ENCODE peak calls at places on chromosomes 12 and 14, in five cellular contexts. M is upper lobe of right lung; H is H7; U is stimulated activated CD4-positive, alpha-beta T cell treated with anti-CD3 and anti-CD28 coated beads, Interleukin-15, amount 100 ng/mL, for 1 hour; P is foreskin fibroblast. G is an unnamed sample.

GRCh38 chr12:108394196-108394595 is 55.1 kb upstream of the CMKLR1 start:
- DNase-seq in U (no peak), P (no peak), H (no peak), M (no peak), G (no peak)

GRCh38 chr12:93134893-93135285 is 205.8 kb upstream of the EEA1 start:
- DNase-seq in H (no peak), M (no peak), U (no peak), P (no peak), G (no peak)

GRCh38 chr12:94203796-94204195 is 55.4 kb downstream of the PLXNC1 start:
- DNase-seq in U (no peak), P (no peak), M (no peak), H (no peak), G (no peak)

GRCh38 chr14:99261916-99262787 is 9.8 kb downstream of the BCL11B start:
- DNase-seq in M (no peak), U (no peak), P (no peak), H (no peak), G (no peak)

GRCh38 chr14:92759300-92759678 is 10.9 kb upstream of the LGMN start:
- DNase-seq in M (no peak), U (no peak), H (no peak), P (peak), G (no peak)

GRCh38 chr12:81161680-81162079 is 83.8 kb downstream of the ACSS3 start:
- DNase-seq in H (no peak), U (no peak), M (peak), P (no peak), G (no peak)

GRCh38 chr12:54217309-54217661 is 28.5 kb upstream of the SMUG1 start:
- DNase-seq in M (no peak), H (no peak), U (no peak), P (no peak), G (no peak)

GRCh38 chr12:117441751-117442150 is 80.3 kb upstream of the NOS1 start:
- DNase-seq in U (no peak), M (no peak), P (no peak), H (no peak), G (no peak)

GRCh38 chr12:1594045-1594294 is 411 bp downstream of the FBXL14 start:
- DNase-seq in H (peak), U (no peak), P (peak), M (peak), G (peak)

GRCh38 chr12:85949253-85949652 is 75.2 kb downstream of the NTS start:
- DNase-seq in H (peak), U (no peak), P (no peak), M (no peak), G (no peak)

GRCh38 chr12:3333583-3333982 is 157.4 kb upstream of the PRMT8 start:
- DNase-seq in P (no peak), U (no peak), M (no peak), H (peak), G (no peak)

GRCh38 chr12:124395986-124396385 is 101.1 kb downstream of the RFLNA start:
- DNase-seq in M (no peak), U (no peak), H (no peak), P (no peak), G (no peak)

GRCh38 chr14:36441283-36441682 is 78.7 kb downstream of the NKX2-1 start:
- DNase-seq in H (peak), U (no peak), P (no peak), M (no peak), G (no peak)

GRCh38 chr12:26369588-26369987 is 174.2 kb downstream of the SSPN start:
- DNase-seq in U (no peak), H (peak), M (no peak), P (peak), G (no peak)

GRCh38 chr14:52961060-52961639 is 10.3 kb upstream of the FERMT2 start:
- DNase-seq in M (peak), H (peak), U (no peak), P (no peak), G (no peak)

GRCh38 chr14:80959448-80960006 is 4.1 kb downstream of the TSHR start:
- DNase-seq in M (no peak), U (no peak), P (no peak), H (no peak), G (peak)